ENCODE peak calls at places on chromosomes 6 and 20, in nine cellular contexts. G, Q, R, F, P, T, E, A and X are unnamed samples.

GRCh38 chr6:131394768-131395432 is 178.1 kb upstream of the ARG1 start:
- DNase-seq in G (no peak), Q (no peak), R (no peak), F (no peak), P (no peak), T (no peak), E (no peak), A (no peak), X (no peak)

GRCh38 chr6:25952535-25952934 is 10.1 kb upstream of the TRIM38 start:
- DNase-seq in G (no peak), Q (no peak), R (no peak), F (no peak), P (no peak), T (no peak), E (no peak), A (no peak), X (no peak)

GRCh38 chr20:3173582-3174441 is 463 bp upstream of the LZTS3 start:
- DNase-seq in G (peak), Q (peak), R (peak), F (peak), P (peak), T (peak), E (peak), A (peak), X (peak)

GRCh38 chr20:57746832-57747404 is 37.1 kb upstream of the PMEPA1 start:
- DNase-seq in G (no peak), Q (no peak), R (peak), F (no peak), P (no peak), T (no peak), E (peak), A (no peak), X (no peak)

GRCh38 chr6:15304337-15305078 is 58.6 kb downstream of the JARID2 start:
- DNase-seq in G (no peak), Q (no peak), R (no peak), F (no peak), P (no peak), T (no peak), E (no peak), A (no peak), X (no peak)

GRCh38 chr6:14501240-14501639 is 383.7 kb downstream of the CD83 start:
- DNase-seq in G (no peak), Q (no peak), R (no peak), F (peak), P (no peak), T (no peak), E (no peak), A (no peak), X (no peak)

GRCh38 chr6:152360016-152360415 is 277.1 kb downstream of the SYNE1 start:
- DNase-seq in G (no peak), Q (no peak), R (no peak), F (no peak), P (no peak), T (no peak), E (no peak), A (no peak), X (no peak)

GRCh38 chr6:16623029-16623653 is 138.1 kb downstream of the ATXN1 start:
- DNase-seq in G (no peak), Q (no peak), R (peak), F (no peak), P (no peak), T (no peak), E (no peak), A (peak), X (no peak)

GRCh38 chr6:115539531-115539930 is 521.2 kb downstream of the FRK start:
- DNase-seq in G (no peak), Q (no peak), R (no peak), F (no peak), P (no peak), T (no peak), E (no peak), A (no peak), X (no peak)

GRCh38 chr20:36632487-36633284 is 13.3 kb downstream of the SLA2 start:
- DNase-seq in G (no peak), Q (no peak), R (no peak), F (no peak), P (no peak), T (no peak), E (no peak), A (no peak), X (no peak)

GRCh38 chr6:111623046-111623718 is 17.5 kb upstream of the TRAF3IP2 start:
- DNase-seq in G (no peak), Q (no peak), R (no peak), F (no peak), P (no peak), T (no peak), E (no peak), A (no peak), X (no peak)

GRCh38 chr6:9532621-9533557 is 882.0 kb downstream of the TFAP2A start:
- DNase-seq in G (no peak), Q (peak), R (peak), F (no peak), P (no peak), T (no peak), E (no peak), A (no peak), X (no peak)

GRCh38 chr20:40678286-40678835 is 10.7 kb downstream of the MAFB start:
- DNase-seq in G (peak), Q (no peak), R (no peak), F (peak), P (no peak), T (no peak), E (no peak), A (no peak), X (no peak)

GRCh38 chr20:21677261-21677660 is 28.2 kb upstream of the PAX1 start:
- DNase-seq in G (no peak), Q (no peak), R (no peak), F (no peak), P (no peak), T (no peak), E (no peak), A (no peak), X (no peak)

GRCh38 chr6:3473773-3474172 is 16.9 kb upstream of the SLC22A23 start:
- DNase-seq in G (no peak), Q (no peak), R (no peak), F (no peak), P (no peak), T (no peak), E (no peak), A (no peak), X (no peak)

GRCh38 chr6:73585566-73586415 is 65.0 kb upstream of the EEF1A1 start:
- DNase-seq in G (peak), Q (peak), R (peak), F (no peak), P (no peak), T (no peak), E (no peak), A (peak), X (no peak)